ENCODE peak calls at places on chromosomes 16 and 17, in six cellular contexts. One of them, this sample, is unnamed.

GRCh38 chr16:11327277-11328171 is 17.7 kb upstream of the RMI2 start:
- DNase-seq in endodermal cell: peak
- DNase-seq in activated naive CD4-positive, alpha-beta T cell treated with anti-CD3 and anti-CD28 coated beads, Interleukin-2, amount 50 U/mL, for 16 hours: no peak
- DNase-seq in activated T-cell treated with anti-CD3 and anti-CD28 coated beads, Interleukin-2, amount 50 U/mL, for 72 hours: peak
- DNase-seq in NCI-H1436: no peak
- DNase-seq in IMR-90: no peak
- DNase-seq in this sample: no peak

GRCh38 chr16:85316321-85316919 is 204.1 kb upstream of the CIBAR2 start:
- DNase-seq in NCI-H1436: peak
- DNase-seq in activated naive CD4-positive, alpha-beta T cell treated with anti-CD3 and anti-CD28 coated beads, Interleukin-2, amount 50 U/mL, for 16 hours: peak
- DNase-seq in activated T-cell treated with anti-CD3 and anti-CD28 coated beads, Interleukin-2, amount 50 U/mL, for 72 hours: peak
- DNase-seq in endodermal cell: peak
- DNase-seq in IMR-90: peak
- DNase-seq in this sample: peak

GRCh38 chr16:1331712-1332617 is 1.5 kb upstream of the BAIAP3 start:
- DNase-seq in endodermal cell: peak
- DNase-seq in activated T-cell treated with anti-CD3 and anti-CD28 coated beads, Interleukin-2, amount 50 U/mL, for 72 hours: peak
- DNase-seq in IMR-90: peak
- DNase-seq in NCI-H1436: peak
- DNase-seq in activated naive CD4-positive, alpha-beta T cell treated with anti-CD3 and anti-CD28 coated beads, Interleukin-2, amount 50 U/mL, for 16 hours: no peak
- DNase-seq in this sample: peak

GRCh38 chr17:50396261-50397110 is 837 bp downstream of the LRRC59 start:
- DNase-seq in IMR-90: peak
- DNase-seq in endodermal cell: peak
- DNase-seq in NCI-H1436: no peak
- DNase-seq in activated T-cell treated with anti-CD3 and anti-CD28 coated beads, Interleukin-2, amount 50 U/mL, for 72 hours: peak
- DNase-seq in activated naive CD4-positive, alpha-beta T cell treated with anti-CD3 and anti-CD28 coated beads, Interleukin-2, amount 50 U/mL, for 16 hours: peak
- DNase-seq in this sample: no peak

GRCh38 chr17:41678907-41679739 is 9.6 kb upstream of the EIF1 start:
- DNase-seq in NCI-H1436: no peak
- DNase-seq in activated naive CD4-positive, alpha-beta T cell treated with anti-CD3 and anti-CD28 coated beads, Interleukin-2, amount 50 U/mL, for 16 hours: peak
- DNase-seq in endodermal cell: peak
- DNase-seq in activated T-cell treated with anti-CD3 and anti-CD28 coated beads, Interleukin-2, amount 50 U/mL, for 72 hours: peak
- DNase-seq in IMR-90: peak
- DNase-seq in this sample: no peak

GRCh38 chr17:16976686-16977550 is 5.0 kb upstream of the TNFRSF13B start:
- DNase-seq in endodermal cell: peak
- DNase-seq in IMR-90: no peak
- DNase-seq in NCI-H1436: no peak
- DNase-seq in activated T-cell treated with anti-CD3 and anti-CD28 coated beads, Interleukin-2, amount 50 U/mL, for 72 hours: no peak
- DNase-seq in activated naive CD4-positive, alpha-beta T cell treated with anti-CD3 and anti-CD28 coated beads, Interleukin-2, amount 50 U/mL, for 16 hours: no peak
- DNase-seq in this sample: no peak

GRCh38 chr17:37261286-37261685 is 114.5 kb upstream of the C17orf78 start:
- DNase-seq in endodermal cell: no peak
- DNase-seq in activated T-cell treated with anti-CD3 and anti-CD28 coated beads, Interleukin-2, amount 50 U/mL, for 72 hours: no peak
- DNase-seq in activated naive CD4-positive, alpha-beta T cell treated with anti-CD3 and anti-CD28 coated beads, Interleukin-2, amount 50 U/mL, for 16 hours: no peak
- DNase-seq in IMR-90: peak
- DNase-seq in NCI-H1436: no peak
- DNase-seq in this sample: no peak

GRCh38 chr16:78122774-78123315 is 23.4 kb downstream of the WWOX start:
- DNase-seq in activated T-cell treated with anti-CD3 and anti-CD28 coated beads, Interleukin-2, amount 50 U/mL, for 72 hours: peak
- DNase-seq in activated naive CD4-positive, alpha-beta T cell treated with anti-CD3 and anti-CD28 coated beads, Interleukin-2, amount 50 U/mL, for 16 hours: no peak
- DNase-seq in NCI-H1436: peak
- DNase-seq in endodermal cell: no peak
- DNase-seq in IMR-90: peak
- DNase-seq in this sample: peak

GRCh38 chr16:82331974-82332750 is 162.1 kb upstream of the MPHOSPH6 start:
- DNase-seq in NCI-H1436: no peak
- DNase-seq in IMR-90: no peak
- DNase-seq in activated T-cell treated with anti-CD3 and anti-CD28 coated beads, Interleukin-2, amount 50 U/mL, for 72 hours: no peak
- DNase-seq in endodermal cell: peak
- DNase-seq in activated naive CD4-positive, alpha-beta T cell treated with anti-CD3 and anti-CD28 coated beads, Interleukin-2, amount 50 U/mL, for 16 hours: no peak
- DNase-seq in this sample: peak

GRCh38 chr17:79802039-79802735 is 5.3 kb upstream of the CBX8 start:
- DNase-seq in activated naive CD4-positive, alpha-beta T cell treated with anti-CD3 and anti-CD28 coated beads, Interleukin-2, amount 50 U/mL, for 16 hours: no peak
- DNase-seq in activated T-cell treated with anti-CD3 and anti-CD28 coated beads, Interleukin-2, amount 50 U/mL, for 72 hours: no peak
- DNase-seq in IMR-90: no peak
- DNase-seq in endodermal cell: no peak
- DNase-seq in NCI-H1436: no peak
- DNase-seq in this sample: no peak

GRCh38 chr17:76511562-76512365 is 10.5 kb upstream of the RHBDF2 start:
- DNase-seq in IMR-90: no peak
- DNase-seq in activated naive CD4-positive, alpha-beta T cell treated with anti-CD3 and anti-CD28 coated beads, Interleukin-2, amount 50 U/mL, for 16 hours: no peak
- DNase-seq in NCI-H1436: no peak
- DNase-seq in endodermal cell: no peak
- DNase-seq in activated T-cell treated with anti-CD3 and anti-CD28 coated beads, Interleukin-2, amount 50 U/mL, for 72 hours: no peak
- DNase-seq in this sample: no peak

GRCh38 chr17:48543854-48544355 is 1.0 kb downstream of the HOXB2 start:
- DNase-seq in NCI-H1436: no peak
- DNase-seq in activated naive CD4-positive, alpha-beta T cell treated with anti-CD3 and anti-CD28 coated beads, Interleukin-2, amount 50 U/mL, for 16 hours: peak
- DNase-seq in activated T-cell treated with anti-CD3 and anti-CD28 coated beads, Interleukin-2, amount 50 U/mL, for 72 hours: peak
- DNase-seq in IMR-90: no peak
- DNase-seq in endodermal cell: no peak
- DNase-seq in this sample: no peak

GRCh38 chr17:14482715-14483114 is 181.8 kb downstream of the HS3ST3B1 start:
- DNase-seq in NCI-H1436: no peak
- DNase-seq in activated T-cell treated with anti-CD3 and anti-CD28 coated beads, Interleukin-2, amount 50 U/mL, for 72 hours: no peak
- DNase-seq in IMR-90: no peak
- DNase-seq in endodermal cell: no peak
- DNase-seq in activated naive CD4-positive, alpha-beta T cell treated with anti-CD3 and anti-CD28 coated beads, Interleukin-2, amount 50 U/mL, for 16 hours: no peak
- DNase-seq in this sample: no peak